ENCODE peak calls at places on chromosomes 11 and 22, in eight cellular contexts. One of them, this sample, is unnamed.
A peak's percentile ranks its signal among the peaks of the same experiment; 100 is the strongest.

GRCh38 chr22:31530816-31531180 is 34.5 kb downstream of the SFI1 start:
- DNase-seq in pancreas: no peak
- DNase-seq in GM12878: no peak
- DNase-seq in HCT116: no peak
- DNase-seq in gastrocnemius medialis: no peak
- DNase-seq in kidney: no peak
- DNase-seq in body of pancreas: no peak
- DNase-seq in IMR-90: no peak
- DNase-seq in this sample: no peak

GRCh38 chr11:69799582-69799981 is 19.6 kb downstream of the FGF3 start:
- DNase-seq in pancreas: no peak
- DNase-seq in GM12878: no peak
- DNase-seq in HCT116: peak; percentile 84
- DNase-seq in gastrocnemius medialis: no peak
- DNase-seq in kidney: no peak
- DNase-seq in body of pancreas: no peak
- DNase-seq in IMR-90: peak; percentile 7
- DNase-seq in this sample: no peak

GRCh38 chr11:85769758-85770157 is 41.2 kb downstream of the SYTL2 start:
- DNase-seq in pancreas: no peak
- DNase-seq in GM12878: no peak
- DNase-seq in HCT116: no peak
- DNase-seq in gastrocnemius medialis: no peak
- DNase-seq in kidney: no peak
- DNase-seq in body of pancreas: no peak
- DNase-seq in IMR-90: no peak
- DNase-seq in this sample: no peak

GRCh38 chr11:61273151-61274078 is 21.7 kb downstream of the VWCE start:
- DNase-seq in pancreas: no peak
- DNase-seq in GM12878: no peak
- DNase-seq in HCT116: no peak
- DNase-seq in gastrocnemius medialis: no peak
- DNase-seq in kidney: peak; percentile 85
- DNase-seq in body of pancreas: no peak
- DNase-seq in IMR-90: no peak
- DNase-seq in this sample: no peak

GRCh38 chr11:61141601-61142028 is 19.6 kb downstream of the VPS37C start:
- DNase-seq in pancreas: peak; percentile 67
- DNase-seq in GM12878: no peak
- DNase-seq in HCT116: no peak
- DNase-seq in gastrocnemius medialis: no peak
- DNase-seq in kidney: peak; percentile 83
- DNase-seq in body of pancreas: peak; percentile 71
- DNase-seq in IMR-90: no peak
- DNase-seq in this sample: no peak

GRCh38 chr22:45906946-45907345 is 70.0 kb downstream of the WNT7B start:
- DNase-seq in pancreas: no peak
- DNase-seq in GM12878: no peak
- DNase-seq in HCT116: no peak
- DNase-seq in gastrocnemius medialis: no peak
- DNase-seq in kidney: no peak
- DNase-seq in body of pancreas: no peak
- DNase-seq in IMR-90: no peak
- DNase-seq in this sample: no peak

GRCh38 chr22:49853981-49854791 is 542 bp downstream of the ZBED4 start:
- DNase-seq in pancreas: peak; percentile 56
- DNase-seq in GM12878: no peak
- DNase-seq in HCT116: no peak
- DNase-seq in gastrocnemius medialis: no peak
- DNase-seq in kidney: peak; percentile 88
- DNase-seq in body of pancreas: peak; percentile 35
- DNase-seq in IMR-90: peak; percentile 17
- DNase-seq in this sample: peak; percentile 34

GRCh38 chr11:46003647-46004046 is 81.2 kb downstream of the LARGE2 start:
- DNase-seq in pancreas: no peak
- DNase-seq in GM12878: no peak
- DNase-seq in HCT116: no peak
- DNase-seq in gastrocnemius medialis: no peak
- DNase-seq in kidney: no peak
- DNase-seq in body of pancreas: no peak
- DNase-seq in IMR-90: peak; percentile 31
- DNase-seq in this sample: no peak

GRCh38 chr11:2816941-2817421 is 68.6 kb downstream of the CDKN1C start:
- DNase-seq in pancreas: no peak
- DNase-seq in GM12878: no peak
- DNase-seq in HCT116: no peak
- DNase-seq in gastrocnemius medialis: no peak
- DNase-seq in kidney: peak; percentile 73
- DNase-seq in body of pancreas: peak; percentile 25
- DNase-seq in IMR-90: peak; percentile 81
- DNase-seq in this sample: no peak

GRCh38 chr11:117074122-117074521 is 24.1 kb downstream of the SIK3 start:
- DNase-seq in pancreas: no peak
- DNase-seq in GM12878: no peak
- DNase-seq in HCT116: no peak
- DNase-seq in gastrocnemius medialis: no peak
- DNase-seq in kidney: no peak
- DNase-seq in body of pancreas: no peak
- DNase-seq in IMR-90: no peak
- DNase-seq in this sample: no peak

GRCh38 chr22:38422615-38423511 is 32.1 kb downstream of the KCNJ4 start:
- DNase-seq in pancreas: no peak
- DNase-seq in GM12878: no peak
- DNase-seq in HCT116: no peak
- DNase-seq in gastrocnemius medialis: no peak
- DNase-seq in kidney: peak; percentile 84
- DNase-seq in body of pancreas: no peak
- DNase-seq in IMR-90: no peak
- DNase-seq in this sample: no peak

GRCh38 chr22:30222321-30222720 is 24.2 kb downstream of the LIF start:
- DNase-seq in pancreas: no peak
- DNase-seq in GM12878: no peak
- DNase-seq in HCT116: no peak
- DNase-seq in gastrocnemius medialis: no peak
- DNase-seq in kidney: no peak
- DNase-seq in body of pancreas: no peak
- DNase-seq in IMR-90: no peak
- DNase-seq in this sample: no peak

GRCh38 chr22:30219668-30220278 is 26.8 kb downstream of the LIF start:
- DNase-seq in pancreas: no peak
- DNase-seq in GM12878: no peak
- DNase-seq in HCT116: no peak
- DNase-seq in gastrocnemius medialis: no peak
- DNase-seq in kidney: no peak
- DNase-seq in body of pancreas: no peak
- DNase-seq in IMR-90: no peak
- DNase-seq in this sample: no peak

GRCh38 chr22:30219049-30219448 is 27.5 kb downstream of the LIF start:
- DNase-seq in pancreas: no peak
- DNase-seq in GM12878: no peak
- DNase-seq in HCT116: no peak
- DNase-seq in gastrocnemius medialis: no peak
- DNase-seq in kidney: no peak
- DNase-seq in body of pancreas: no peak
- DNase-seq in IMR-90: no peak
- DNase-seq in this sample: no peak

GRCh38 chr22:30221121-30221992 is 25.2 kb downstream of the LIF start:
- DNase-seq in pancreas: no peak
- DNase-seq in GM12878: peak; percentile 56
- DNase-seq in HCT116: no peak
- DNase-seq in gastrocnemius medialis: no peak
- DNase-seq in kidney: no peak
- DNase-seq in body of pancreas: no peak
- DNase-seq in IMR-90: no peak
- DNase-seq in this sample: peak; percentile 56

DNA sequence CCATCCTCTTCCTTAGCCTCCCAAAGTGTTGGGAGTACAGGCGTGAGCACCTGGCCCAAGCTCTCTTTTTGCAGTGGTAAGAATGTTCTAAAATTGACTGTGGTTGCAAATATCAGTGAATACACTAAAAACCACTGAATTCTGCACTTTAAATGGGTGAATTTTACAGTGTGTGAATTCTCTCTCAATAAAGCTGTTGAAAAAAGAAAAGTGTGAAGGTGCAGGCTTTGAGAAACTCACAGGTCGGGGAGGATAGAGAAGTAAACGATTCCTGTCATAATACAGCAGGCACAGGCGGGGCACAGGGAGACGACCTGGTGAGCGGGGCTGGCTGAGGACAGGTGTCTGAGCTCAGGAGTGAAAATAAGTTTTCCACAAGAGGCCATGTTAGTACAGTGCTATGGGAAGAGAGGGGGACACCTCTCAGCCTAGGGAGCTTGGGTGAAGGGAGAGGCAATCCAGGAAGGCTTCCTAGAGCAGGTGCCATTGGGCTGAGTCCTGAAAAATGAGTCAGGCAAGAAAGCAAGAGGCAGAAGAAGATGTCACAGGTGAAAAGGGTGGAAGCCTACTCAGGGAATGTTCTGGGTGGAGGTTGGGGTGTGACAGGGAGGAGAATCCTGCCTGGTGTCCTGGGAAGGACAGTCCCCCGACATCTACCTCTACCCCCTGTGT is 26.1 kb downstream of the LIF start:
- DNase-seq in pancreas: no peak
- DNase-seq in GM12878: no peak
- DNase-seq in HCT116: no peak
- DNase-seq in gastrocnemius medialis: no peak
- DNase-seq in kidney: no peak
- DNase-seq in body of pancreas: no peak
- DNase-seq in IMR-90: no peak
- DNase-seq in this sample: no peak
- H3K4me3 ChIP-seq in pancreas: no peak overlapping the region
- H3K4me3 ChIP-seq in GM12878: no peak overlapping the region
- H3K4me3 ChIP-seq in HCT116: no peak overlapping the region
- H3K4me3 ChIP-seq in gastrocnemius medialis: no peak overlapping the region
- H3K4me3 ChIP-seq in kidney: no peak overlapping the region
- H3K4me3 ChIP-seq in body of pancreas: no peak overlapping the region
- H3K4me3 ChIP-seq in IMR-90: no peak overlapping the region
- H3K4me3 ChIP-seq in this sample: peak overlapping the region; percentile 60

DNA sequence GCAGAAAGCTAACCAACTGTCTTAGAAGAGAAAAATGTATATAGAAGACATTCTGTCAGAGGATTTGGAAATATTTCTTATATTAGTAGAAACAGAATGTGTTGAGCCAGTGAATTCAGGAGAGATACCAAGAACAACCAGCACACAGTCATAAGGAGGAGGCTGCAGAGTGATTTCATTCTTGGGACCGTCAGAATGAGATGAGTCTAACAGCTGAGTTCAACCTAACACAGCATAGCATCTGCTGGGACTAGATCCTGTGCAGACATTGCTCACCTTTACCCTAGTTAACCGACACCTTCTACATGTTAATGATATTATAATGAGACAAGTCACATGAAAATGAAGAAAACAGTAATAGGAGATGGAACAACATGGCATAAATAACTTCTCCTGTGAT is 85.5 kb downstream of the XRRA1 start:
- DNase-seq in pancreas: no peak
- DNase-seq in GM12878: no peak
- DNase-seq in HCT116: no peak
- DNase-seq in gastrocnemius medialis: no peak
- DNase-seq in kidney: no peak
- DNase-seq in body of pancreas: no peak
- DNase-seq in IMR-90: no peak
- DNase-seq in this sample: no peak
- H3K9me3 ChIP-seq in pancreas: no peaks in the 10 kb centered on the region
- H3K9me3 ChIP-seq in GM12878: peaks cover 26% of the 10 kb centered on the region
- H3K9me3 ChIP-seq in HCT116: peaks cover 16% of the 10 kb centered on the region
- H3K9me3 ChIP-seq in gastrocnemius medialis: peaks cover 19% of the 10 kb centered on the region
- H3K9me3 ChIP-seq in kidney: peaks cover 7% of the 10 kb centered on the region
- H3K9me3 ChIP-seq in body of pancreas: no peaks in the 10 kb centered on the region
- H3K9me3 ChIP-seq in IMR-90: peaks cover 44% of the 10 kb centered on the region
- H3K9me3 ChIP-seq in this sample: peaks cover 9% of the 10 kb centered on the region

DNA sequence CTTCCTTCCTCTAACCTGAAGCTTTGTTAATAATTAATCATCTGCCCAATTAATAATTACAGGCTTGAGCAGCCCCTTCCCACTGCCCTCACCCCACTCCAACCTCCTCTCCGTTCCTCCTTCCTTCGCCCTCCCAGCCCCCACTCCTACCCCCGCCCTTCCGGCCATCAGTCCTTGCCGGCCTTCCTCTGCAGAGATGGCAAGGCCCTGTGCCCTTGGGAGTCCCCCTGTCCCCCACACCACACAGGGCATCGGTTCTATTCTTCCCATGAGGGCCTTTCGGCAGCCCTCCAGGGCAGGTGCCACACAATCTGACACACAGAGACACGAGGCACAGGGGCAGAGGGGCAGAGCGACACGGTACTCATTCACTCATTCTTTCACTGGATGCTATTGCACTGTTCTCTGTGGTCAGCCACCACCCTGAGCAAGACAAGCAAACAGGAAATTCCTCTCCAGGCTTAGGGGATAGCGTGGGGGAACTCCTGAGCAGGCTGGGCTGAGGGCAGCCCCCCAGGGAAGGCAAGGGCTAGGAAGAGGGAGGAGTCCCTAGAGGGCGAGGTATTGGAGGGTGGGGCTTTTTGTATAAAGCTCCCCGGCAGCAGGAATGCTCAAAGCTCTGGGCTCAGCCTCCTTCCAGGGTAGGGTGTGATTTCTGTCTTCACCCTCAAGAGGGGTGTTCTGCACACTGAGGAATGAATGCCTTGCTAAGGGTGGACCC is 14.8 kb downstream of the MGAT3 start:
- DNase-seq in pancreas: no peak
- DNase-seq in GM12878: peak; percentile 83
- DNase-seq in HCT116: no peak
- DNase-seq in gastrocnemius medialis: no peak
- DNase-seq in kidney: no peak
- DNase-seq in body of pancreas: no peak
- DNase-seq in IMR-90: peak; percentile 51
- DNase-seq in this sample: peak; percentile 11
- H3K27ac ChIP-seq in pancreas: peak overlapping the region; percentile 53
- H3K27ac ChIP-seq in GM12878: peak overlapping the region; percentile 76
- H3K27ac ChIP-seq in HCT116: no peak overlapping the region
- H3K27ac ChIP-seq in gastrocnemius medialis: peak overlapping the region; percentile 61
- H3K27ac ChIP-seq in kidney: peak overlapping the region; percentile 76
- H3K27ac ChIP-seq in body of pancreas: peak overlapping the region; percentile 45
- H3K27ac ChIP-seq in IMR-90: peak overlapping the region; percentile 56
- H3K27ac ChIP-seq in this sample: no peak overlapping the region

GRCh38 chr22:42416671-42417230 is 15.5 kb downstream of the NFAM1 start:
- DNase-seq in pancreas: no peak
- DNase-seq in GM12878: no peak
- DNase-seq in HCT116: no peak
- DNase-seq in gastrocnemius medialis: no peak
- DNase-seq in kidney: peak; percentile 61
- DNase-seq in body of pancreas: no peak
- DNase-seq in IMR-90: no peak
- DNase-seq in this sample: no peak

GRCh38 chr22:42408815-42409529 is 23.2 kb downstream of the NFAM1 start:
- DNase-seq in pancreas: no peak
- DNase-seq in GM12878: no peak
- DNase-seq in HCT116: no peak
- DNase-seq in gastrocnemius medialis: no peak
- DNase-seq in kidney: no peak
- DNase-seq in body of pancreas: no peak
- DNase-seq in IMR-90: no peak
- DNase-seq in this sample: no peak

GRCh38 chr22:42410708-42411107 is 21.5 kb downstream of the NFAM1 start:
- DNase-seq in pancreas: no peak
- DNase-seq in GM12878: no peak
- DNase-seq in HCT116: no peak
- DNase-seq in gastrocnemius medialis: no peak
- DNase-seq in kidney: no peak
- DNase-seq in body of pancreas: no peak
- DNase-seq in IMR-90: no peak
- DNase-seq in this sample: no peak

GRCh38 chr22:42414565-42415298 is 17.5 kb downstream of the NFAM1 start:
- DNase-seq in pancreas: no peak
- DNase-seq in GM12878: no peak
- DNase-seq in HCT116: no peak
- DNase-seq in gastrocnemius medialis: no peak
- DNase-seq in kidney: no peak
- DNase-seq in body of pancreas: peak; percentile 19
- DNase-seq in IMR-90: no peak
- DNase-seq in this sample: no peak

GRCh38 chr22:42412744-42413220 is 19.4 kb downstream of the NFAM1 start:
- DNase-seq in pancreas: no peak
- DNase-seq in GM12878: no peak
- DNase-seq in HCT116: no peak
- DNase-seq in gastrocnemius medialis: no peak
- DNase-seq in kidney: no peak
- DNase-seq in body of pancreas: no peak
- DNase-seq in IMR-90: no peak
- DNase-seq in this sample: no peak
- H3K4me3 ChIP-seq in pancreas: no peak overlapping the region
- H3K4me3 ChIP-seq in GM12878: no peak overlapping the region
- H3K4me3 ChIP-seq in HCT116: no peak overlapping the region
- H3K4me3 ChIP-seq in gastrocnemius medialis: no peak overlapping the region
- H3K4me3 ChIP-seq in kidney: no peak overlapping the region
- H3K4me3 ChIP-seq in body of pancreas: no peak overlapping the region
- H3K4me3 ChIP-seq in IMR-90: no peak overlapping the region
- H3K4me3 ChIP-seq in this sample: no peak overlapping the region

This sample was measured in naive thymus-derived CD4-positive, alpha-beta T cell.